ENCODE peak calls at places on chromosomes 12 and 14, in seven cellular contexts. W is GM23338, B is Right ventricle myocardium inferior, Q is PC-3, F is right lobe of liver, O is T-helper 17 cell, M is A549. I is an unnamed sample.

GRCh38 chr14:32434180-32434579 is 105.1 kb downstream of the AKAP6 start:
- ATAC-seq in W (no peak), M (no peak), B (no peak), F (no peak), Q (peak; percentile 4), O (no peak), I (no peak)

GRCh38 chr14:104574536-104574935 is 5.0 kb upstream of the C14orf180 start:
- ATAC-seq in F (peak; percentile 22), Q (no peak), M (no peak), O (no peak), B (no peak), W (no peak), I (no peak)

GRCh38 chr14:93686313-93686712 is 102.0 kb downstream of the PRIMA1 start:
- ATAC-seq in Q (peak; percentile 67), O (no peak), B (no peak), M (no peak), W (no peak), F (no peak), I (no peak)

GRCh38 chr12:117466677-117467362 is 105.4 kb upstream of the NOS1 start:
- ATAC-seq in Q (no peak), O (no peak), M (peak; percentile 42), F (peak; percentile 99), B (no peak), W (no peak), I (peak; percentile 25)

GRCh38 chr12:116135209-116135930 is 142.1 kb downstream of the MED13L start:
- ATAC-seq in W (no peak), Q (peak; percentile 79), B (no peak), F (peak; percentile 37), O (no peak), M (peak; percentile 56), I (no peak)

GRCh38 chr12:90548595-90548994 is 406.4 kb downstream of the CCER1 start:
- ATAC-seq in Q (no peak), W (no peak), M (no peak), O (no peak), F (no peak), B (no peak), I (no peak)

GRCh38 chr14:81386379-81386778 is 13.7 kb downstream of the STON2 start:
- ATAC-seq in B (no peak), M (no peak), Q (no peak), O (no peak), W (peak; percentile 58), F (no peak), I (no peak)

GRCh38 chr12:53380104-53380796 is at the start of gene SP1:
- ATAC-seq in B (peak; percentile 75), F (peak; percentile 67), Q (peak; percentile 44), M (peak; percentile 55), O (peak; percentile 44), W (peak; percentile 21), I (peak; percentile 80)

GRCh38 chr12:11706509-11707331 is 57.2 kb downstream of the ETV6 start:
- ATAC-seq in F (peak; percentile 18), B (no peak), O (no peak), W (peak; percentile 63), M (no peak), Q (no peak), I (no peak)

GRCh38 chr14:56797569-56798446 is 12.5 kb downstream of the OTX2 start:
- ATAC-seq in W (peak; percentile 14), O (no peak), B (no peak), F (peak; percentile 39), M (no peak), Q (no peak), I (no peak)

GRCh38 chr12:55795950-55796349 is 21.6 kb downstream of the SARNP start:
- ATAC-seq in B (no peak), O (no peak), W (no peak), Q (no peak), F (no peak), M (no peak), I (no peak)

GRCh38 chr14:99522457-99522891 is 41.3 kb downstream of the CCNK start:
- ATAC-seq in W (peak; percentile 11), Q (peak; percentile 65), F (no peak), M (peak; percentile 68), O (no peak), B (no peak), I (no peak)

GRCh38 chr14:106204063-106204462 is 677.7 kb downstream of the TMEM121 start:
- ATAC-seq in Q (no peak), W (no peak), B (no peak), M (no peak), F (no peak), O (no peak), I (no peak)

GRCh38 chr12:95238150-95238549 is 20.5 kb downstream of the VEZT start:
- ATAC-seq in B (no peak), W (no peak), O (no peak), F (no peak), M (no peak), Q (no peak), I (no peak)

GRCh38 chr12:70178038-70178437 is 65.2 kb upstream of the CNOT2 start:
- ATAC-seq in O (no peak), W (no peak), B (peak; percentile 54), Q (peak; percentile 27), F (no peak), M (no peak), I (no peak)

GRCh38 chr12:16435875-16436554 is 88.6 kb downstream of the MGST1 start:
- ATAC-seq in M (no peak), F (no peak), B (no peak), Q (no peak), W (no peak), O (no peak), I (no peak)

GRCh38 chr12:16348435-16349131 is 1.1 kb downstream of the MGST1 start:
- ATAC-seq in O (no peak), B (peak; percentile 5), W (peak; percentile 14), F (peak; percentile 11), Q (peak; percentile 3), M (peak; percentile 56), I (no peak)

GRCh38 chr12:57593187-57593586 is 2.2 kb downstream of the PIP4K2C start:
- ATAC-seq in Q (no peak), F (no peak), B (no peak), M (no peak), O (no peak), W (no peak), I (no peak)

GRCh38 chr12:971991-972390 is 19.0 kb upstream of the ERC1 start:
- ATAC-seq in Q (no peak), F (no peak), O (no peak), W (no peak), M (no peak), B (no peak), I (no peak)

GRCh38 chr14:68403191-68403781 is 389.6 kb downstream of the ZFP36L1 start:
- ATAC-seq in B (no peak), O (no peak), Q (no peak), M (no peak), W (no peak), F (peak; percentile 42), I (no peak)

GRCh38 chr12:130280226-130280625 is 57.5 kb upstream of the PIWIL1 start:
- ATAC-seq in F (no peak), M (no peak), O (no peak), Q (no peak), W (no peak), B (no peak), I (no peak)

GRCh38 chr12:116188581-116188980 is 88.9 kb downstream of the MED13L start:
- ATAC-seq in O (no peak), Q (no peak), M (no peak), W (no peak), F (no peak), B (no peak), I (peak; percentile 61)

GRCh38 chr12:38886064-38886463 is 19.3 kb downstream of the CPNE8 start:
- ATAC-seq in Q (peak; percentile 85), W (no peak), F (peak; percentile 76), B (no peak), O (no peak), M (peak; percentile 76), I (no peak)

GRCh38 chr12:78697817-78698415 is 166.7 kb upstream of the SYT1 start:
- ATAC-seq in Q (peak; percentile 80), W (no peak), F (no peak), O (no peak), M (peak; percentile 43), B (no peak), I (no peak)

GRCh38 chr12:108734200-108734906 is 3.0 kb upstream of the CORO1C start:
- ATAC-seq in F (peak; percentile 35), B (no peak), M (peak; percentile 43), W (no peak), Q (peak; percentile 18), O (no peak), I (no peak)

GRCh38 chr14:68368850-68369249 is 424.0 kb downstream of the ZFP36L1 start:
- ATAC-seq in B (no peak), F (no peak), M (no peak), O (peak; percentile 97), Q (no peak), W (no peak), I (peak; percentile 88)

GRCh38 chr12:64528616-64529015 is 76.7 kb downstream of the TBK1 start:
- ATAC-seq in F (no peak), Q (peak; percentile 27), B (no peak), O (no peak), W (no peak), M (no peak), I (no peak)

I was measured in stimulated activated memory B cell treated with anti-CD40 and anti-IgM and Interleukin-4, amounts not matched to agents 10 μg/mL and 1 μg/mL and 100 μg/mL, for 72 hours.